ENCODE peak calls at places on chromosomes 3 and 15, in five cellular contexts. O is GM12878, P is HepG2, J is K562, T is H1. Q is an unnamed sample.
A peak's percentile ranks its signal among the peaks of the same experiment; 100 is the strongest.

GRCh38 chr15:84982301-84982920 is 755 bp downstream of the PDE8A start:
- DNase-seq in O (no peak), P (peak; percentile 70), J (peak; percentile 38), T (no peak), Q (no peak)

GRCh38 chr3:178001670-178002101 is 534.5 kb upstream of the KCNMB2 start:
- DNase-seq in O (no peak), P (no peak), J (no peak), T (no peak), Q (no peak)

GRCh38 chr15:89673162-89673506 is 6.0 kb downstream of the PLIN1 start:
- DNase-seq in O (no peak), P (peak; percentile 25), J (peak; percentile 79), T (no peak), Q (peak; percentile 12)

GRCh38 chr3:194488007-194488742 is 1.4 kb upstream of the ATP13A3 start:
- DNase-seq in O (no peak), P (no peak), J (peak; percentile 26), T (no peak), Q (no peak)

GRCh38 chr3:164897335-164897734 is 181.0 kb downstream of the SI start:
- DNase-seq in O (no peak), P (no peak), J (no peak), T (no peak), Q (no peak)

GRCh38 chr3:61530355-61530754 is 31.0 kb upstream of the PTPRG start:
- DNase-seq in O (no peak), P (peak; percentile 59), J (no peak), T (no peak), Q (peak; percentile 49)

GRCh38 chr15:40283615-40284306 is 897 bp upstream of the ANKRD63 start:
- DNase-seq in O (no peak), P (no peak), J (no peak), T (no peak), Q (no peak)

GRCh38 chr3:105580551-105580950 is 213.8 kb downstream of the ALCAM start:
- DNase-seq in O (no peak), P (no peak), J (no peak), T (no peak), Q (no peak)

GRCh38 chr3:120908030-120908802 is at the start of gene STXBP5L:
- DNase-seq in O (no peak), P (peak; percentile 51), J (peak; percentile 88), T (peak; percentile 97), Q (peak; percentile 27)

GRCh38 chr15:84934942-84935729 is 46.5 kb upstream of the PDE8A start:
- DNase-seq in O (no peak), P (peak; percentile 31), J (peak; percentile 33), T (no peak), Q (no peak)

GRCh38 chr3:10949197-10949596 is 43.4 kb upstream of the SLC6A1 start:
- DNase-seq in O (no peak), P (no peak), J (no peak), T (no peak), Q (no peak)

GRCh38 chr15:77470227-77470626 is 49.5 kb downstream of the HMG20A start:
- DNase-seq in O (no peak), P (no peak), J (no peak), T (no peak), Q (no peak)

GRCh38 chr3:5296362-5296761 is 108.9 kb downstream of the EDEM1 start:
- DNase-seq in O (no peak), P (no peak), J (no peak), T (no peak), Q (no peak)

GRCh38 chr15:35992791-35993190 is 446.8 kb upstream of the DPH6 start:
- DNase-seq in O (no peak), P (no peak), J (no peak), T (no peak), Q (no peak)

GRCh38 chr3:145952541-145952940 is 208.4 kb downstream of the PLOD2 start:
- DNase-seq in O (no peak), P (no peak), J (no peak), T (no peak), Q (no peak)

GRCh38 chr3:97952872-97953271 is 19.4 kb downstream of the RIOX2 start:
- DNase-seq in O (no peak), P (no peak), J (no peak), T (no peak), Q (no peak)

GRCh38 chr15:31265871-31266711 is 60.5 kb upstream of the KLF13 start:
- DNase-seq in O (peak; percentile 86), P (no peak), J (no peak), T (no peak), Q (no peak)

GRCh38 chr3:87848003-87848402 is 210.8 kb downstream of the CGGBP1 start:
- DNase-seq in O (no peak), P (no peak), J (no peak), T (no peak), Q (no peak)

GRCh38 chr3:143951351-143951971 is 20.2 kb upstream of the DIPK2A start:
- DNase-seq in O (no peak), P (peak; percentile 34), J (peak; percentile 32), T (no peak), Q (peak; percentile 26)

GRCh38 chr15:68085052-68085451 is 30.9 kb downstream of the PIAS1 start:
- DNase-seq in O (no peak), P (no peak), J (no peak), T (no peak), Q (no peak)

GRCh38 chr3:132038198-132038825 is 3.5 kb upstream of the CPNE4 start:
- DNase-seq in O (no peak), P (peak; percentile 10), J (no peak), T (no peak), Q (no peak)

GRCh38 chr3:66638717-66639116 is 137.9 kb upstream of the LRIG1 start:
- DNase-seq in O (no peak), P (no peak), J (no peak), T (peak; percentile 10), Q (peak; percentile 8)

GRCh38 chr3:190435618-190436017 is 14.1 kb downstream of the TMEM207 start:
- DNase-seq in O (no peak), P (no peak), J (no peak), T (no peak), Q (no peak)

GRCh38 chr15:90946538-90946937 is 8.1 kb upstream of the RCCD1 start:
- DNase-seq in O (no peak), P (no peak), J (no peak), T (no peak), Q (no peak)

GRCh38 chr15:90949979-90950675 is 4.6 kb upstream of the RCCD1 start:
- DNase-seq in O (no peak), P (no peak), J (no peak), T (no peak), Q (no peak)

GRCh38 chr15:90946941-90947576 is 7.6 kb upstream of the RCCD1 start:
- DNase-seq in O (no peak), P (no peak), J (no peak), T (no peak), Q (no peak)

GRCh38 chr15:90948506-90948905 is 6.2 kb upstream of the RCCD1 start:
- DNase-seq in O (no peak), P (no peak), J (no peak), T (no peak), Q (no peak)

DNA sequence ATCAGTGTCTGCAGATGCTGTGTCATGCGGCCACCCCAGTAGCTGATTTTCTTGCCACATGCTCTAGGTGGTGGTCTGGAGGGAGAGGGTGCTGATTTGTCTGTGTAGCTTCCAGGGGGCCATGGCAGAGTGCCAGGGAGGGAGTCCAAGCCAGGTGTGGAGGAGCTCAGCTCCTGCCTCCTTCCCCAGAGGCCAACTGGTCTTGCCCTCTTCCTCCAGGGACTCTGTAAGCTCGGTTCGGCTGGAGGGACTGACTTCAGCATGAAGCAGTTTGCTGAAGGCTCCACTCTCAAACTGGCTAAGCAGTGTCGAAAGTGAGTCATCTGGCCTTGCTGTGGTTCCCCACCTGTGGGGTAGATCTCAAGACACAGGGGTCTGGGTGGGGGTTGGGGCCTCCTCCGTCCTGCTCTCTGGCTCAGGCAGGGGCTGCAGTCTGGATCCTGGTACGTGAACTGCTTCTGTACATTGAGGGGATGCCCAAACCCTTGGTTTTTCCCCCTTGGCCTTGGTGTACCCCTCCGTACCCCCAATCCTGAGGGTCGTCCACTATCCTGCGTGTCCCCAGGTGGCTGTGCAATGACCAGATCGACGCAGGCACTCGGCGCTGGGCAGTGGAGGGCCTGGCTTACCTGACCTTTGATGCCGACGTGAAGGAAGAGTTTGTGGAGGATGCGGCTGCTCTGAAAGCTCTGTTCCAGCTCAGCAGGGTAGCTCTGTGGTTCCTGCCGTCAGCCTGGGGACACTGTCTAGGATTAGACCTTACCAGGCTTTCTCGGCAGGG is 6.9 kb upstream of the RCCD1 start:
- DNase-seq in O (no peak), P (no peak), J (peak; percentile 41), T (no peak), Q (no peak)
- H3K36me3 ChIP-seq in O (peaks cover 28% of the 10 kb centered on the region), P (peaks cover 20% of the 10 kb centered on the region), J (peaks cover 87% of the 10 kb centered on the region), T (peaks cover 42% of the 10 kb centered on the region), Q (peaks cover 36% of the 10 kb centered on the region)

GRCh38 chr3:124276863-124277515 is 285.1 kb upstream of the ROPN1 start:
- DNase-seq in O (no peak), P (no peak), J (no peak), T (no peak), Q (no peak)

GRCh38 chr3:124276163-124276862 is 284.4 kb upstream of the ROPN1 start:
- DNase-seq in O (no peak), P (no peak), J (no peak), T (no peak), Q (no peak)

GRCh38 chr3:124275421-124275820 is 283.5 kb upstream of the ROPN1 start:
- DNase-seq in O (no peak), P (no peak), J (no peak), T (no peak), Q (no peak)

GRCh38 chr3:124273651-124274050 is 281.7 kb upstream of the ROPN1 start:
- DNase-seq in O (no peak), P (no peak), J (no peak), T (no peak), Q (no peak)

GRCh38 chr3:124277516-124277890 is 285.6 kb upstream of the ROPN1 start:
- DNase-seq in O (no peak), P (no peak), J (no peak), T (no peak), Q (no peak)
- TF ChIP-seq MAX in O (no peak), P (no peak), J (no peak), T (no peak), Q (no peak)

DNA sequence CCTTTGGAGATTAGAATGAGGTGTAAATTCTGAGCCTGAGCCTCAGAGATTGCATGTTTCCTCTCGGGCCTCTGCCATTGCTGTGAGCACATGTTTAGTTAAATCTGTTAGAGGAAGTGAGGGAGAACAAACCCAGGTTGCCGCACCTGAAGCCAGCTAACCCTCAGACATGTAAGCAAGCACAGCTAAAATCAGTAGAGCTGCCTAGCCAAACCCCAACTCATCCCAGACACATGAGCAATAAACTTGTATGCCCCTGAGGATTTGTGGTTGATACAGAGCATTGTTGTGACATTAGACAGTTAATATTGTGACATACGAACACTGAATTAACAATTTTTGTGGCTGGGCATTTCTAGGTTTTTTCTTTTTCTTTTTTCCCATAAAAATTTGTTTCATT is 41.9 kb downstream of the NMD3 start:
- DNase-seq in O (no peak), P (no peak), J (no peak), T (no peak), Q (no peak)
- TF ChIP-seq CEBPB in O (no peak), P (no peak), J (no peak), T (no peak), Q (no peak)

DNA sequence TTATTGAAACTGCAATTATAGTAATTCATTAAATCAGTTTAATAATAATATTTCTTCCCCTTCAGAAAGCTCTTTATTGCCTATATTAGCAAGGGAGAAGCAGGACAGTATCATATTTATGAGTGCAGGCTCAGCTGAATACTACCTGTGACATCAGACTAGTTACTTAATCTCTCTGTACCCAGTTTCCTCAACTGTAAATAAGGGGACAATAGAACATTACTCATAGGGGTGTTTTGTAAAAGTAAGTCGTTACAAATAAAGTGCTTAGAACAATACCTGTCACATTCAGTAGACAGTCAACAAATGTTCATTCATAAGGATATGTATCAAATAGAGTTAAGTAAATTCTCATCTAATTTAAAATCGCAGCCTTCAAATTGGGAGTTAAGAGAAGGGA is 12.1 kb upstream of the VPS39 start:
- DNase-seq in O (no peak), P (no peak), J (no peak), T (no peak), Q (no peak)
- H3K36me3 ChIP-seq in O (peaks cover 3% of the 10 kb centered on the region), P (peaks cover 3% of the 10 kb centered on the region), J (peaks cover 71% of the 10 kb centered on the region), T (peaks cover 32% of the 10 kb centered on the region), Q (peaks cover 24% of the 10 kb centered on the region)

Q was measured in HCT116.